ENCODE peak calls at places on chromosomes 2 and 18, in six cellular contexts. O, T, S, L, D and F are unnamed samples.

GRCh38 chr2:29309090-29310054 is 194.2 kb downstream of the CLIP4 start:
- DNase-seq in O (no peak), T (peak; percentile 50), S (no peak), L (peak; percentile 87), D (peak; percentile 80), F (peak; percentile 74)

GRCh38 chr2:134465228-134465627 is 211.4 kb downstream of the MGAT5 start:
- DNase-seq in O (no peak), T (no peak), S (no peak), L (no peak), D (no peak), F (no peak)

GRCh38 chr2:236166157-236166780 is 1.9 kb downstream of the GBX2 start:
- DNase-seq in O (no peak), T (no peak), S (no peak), L (peak; percentile 92), D (no peak), F (no peak)

GRCh38 chr18:53745986-53746385 is 478.5 kb downstream of the MBD2 start:
- DNase-seq in O (no peak), T (no peak), S (no peak), L (no peak), D (no peak), F (no peak)

GRCh38 chr2:30796723-30797122 is 10.5 kb downstream of the CAPN13 start:
- DNase-seq in O (peak; percentile 69), T (no peak), S (no peak), L (peak; percentile 6), D (no peak), F (peak; percentile 8)

GRCh38 chr2:149765636-149766035 is 178.1 kb upstream of the MMADHC start:
- DNase-seq in O (no peak), T (no peak), S (no peak), L (no peak), D (no peak), F (no peak)

GRCh38 chr2:127953849-127954248 is 68.1 kb upstream of the AMMECR1L start:
- DNase-seq in O (no peak), T (no peak), S (no peak), L (no peak), D (no peak), F (peak; percentile 36)

GRCh38 chr2:95109260-95109659 is 12.3 kb downstream of the MRPS5 start:
- DNase-seq in O (no peak), T (no peak), S (no peak), L (no peak), D (no peak), F (no peak)

GRCh38 chr2:226440119-226440917 is 359.3 kb downstream of the IRS1 start:
- DNase-seq in O (no peak), T (no peak), S (no peak), L (no peak), D (no peak), F (peak; percentile 82)

GRCh38 chr18:64981915-64982314 is 768.9 kb upstream of the CDH7 start:
- DNase-seq in O (no peak), T (no peak), S (no peak), L (no peak), D (no peak), F (no peak)

GRCh38 chr2:79585701-79586428 is 73.0 kb downstream of the CTNNA2 start:
- DNase-seq in O (no peak), T (peak; percentile 27), S (no peak), L (peak; percentile 79), D (peak; percentile 3), F (peak; percentile 16)

GRCh38 chr2:95399061-95399460 is 3.4 kb upstream of the FAHD2A start:
- DNase-seq in O (no peak), T (no peak), S (no peak), L (no peak), D (no peak), F (no peak)

GRCh38 chr2:70103531-70104061 is 16.3 kb downstream of the PCBP1 start:
- DNase-seq in O (no peak), T (no peak), S (no peak), L (no peak), D (no peak), F (no peak)

GRCh38 chr2:119170504-119170903 is 12.0 kb upstream of the C1QL2 start:
- DNase-seq in O (no peak), T (no peak), S (no peak), L (no peak), D (no peak), F (no peak)

GRCh38 chr2:119174993-119175347 is 16.4 kb upstream of the C1QL2 start:
- DNase-seq in O (no peak), T (no peak), S (no peak), L (no peak), D (no peak), F (no peak)

GRCh38 chr2:119173556-119174060 is 15.1 kb upstream of the C1QL2 start:
- DNase-seq in O (no peak), T (no peak), S (no peak), L (no peak), D (no peak), F (no peak)

GRCh38 chr2:119174216-119174992 is 15.9 kb upstream of the C1QL2 start:
- DNase-seq in O (peak; percentile 66), T (no peak), S (peak; percentile 37), L (peak; percentile 88), D (peak; percentile 41), F (peak; percentile 25)

DNA sequence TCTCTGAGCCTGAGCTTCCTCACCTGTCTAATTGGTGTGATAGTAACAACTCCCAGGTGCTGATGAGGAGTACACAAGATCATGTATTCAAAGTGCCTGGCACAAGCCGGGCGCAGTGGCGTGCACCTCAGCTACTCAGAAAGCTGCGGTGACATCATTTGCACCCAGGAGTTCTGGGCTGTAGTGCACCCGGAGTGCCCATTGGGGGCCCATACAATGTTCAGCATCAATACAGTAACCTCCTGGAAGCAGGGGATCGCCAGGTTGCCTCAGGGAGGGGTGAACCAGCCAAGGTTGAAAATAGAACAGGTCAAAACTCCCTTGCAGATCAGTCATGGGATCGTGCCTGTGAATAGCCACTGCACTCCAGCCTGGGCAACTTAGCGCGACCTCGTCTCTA is 11.2 kb upstream of the C1QL2 start:
- DNase-seq in O (no peak), T (no peak), S (no peak), L (no peak), D (no peak), F (no peak)
- TF ChIP-seq CTCF in O (no peak), T (no peak), S (no peak), L (no peak), D (no peak), F (no peak)

GRCh38 chr2:46460991-46461715 is 18.2 kb upstream of the TMEM247 start:
- DNase-seq in O (peak; percentile 81), T (peak; percentile 72), S (peak; percentile 81), L (peak; percentile 88), D (peak; percentile 66), F (peak; percentile 75)
- H3K4me3 ChIP-seq in O (no peak overlapping the region), T (no peak overlapping the region), S (no peak overlapping the region), L (no peak overlapping the region), D (no peak overlapping the region), F (no peak overlapping the region)

GRCh38 chr2:35410431-35411061 is 945.0 kb upstream of the CRIM1 start:
- DNase-seq in O (peak; percentile 61), T (peak; percentile 25), S (peak; percentile 47), L (no peak), D (peak; percentile 13), F (peak; percentile 18)

GRCh38 chr2:35409762-35410161 is 945.8 kb upstream of the CRIM1 start:
- DNase-seq in O (no peak), T (no peak), S (no peak), L (no peak), D (no peak), F (no peak)

DNA sequence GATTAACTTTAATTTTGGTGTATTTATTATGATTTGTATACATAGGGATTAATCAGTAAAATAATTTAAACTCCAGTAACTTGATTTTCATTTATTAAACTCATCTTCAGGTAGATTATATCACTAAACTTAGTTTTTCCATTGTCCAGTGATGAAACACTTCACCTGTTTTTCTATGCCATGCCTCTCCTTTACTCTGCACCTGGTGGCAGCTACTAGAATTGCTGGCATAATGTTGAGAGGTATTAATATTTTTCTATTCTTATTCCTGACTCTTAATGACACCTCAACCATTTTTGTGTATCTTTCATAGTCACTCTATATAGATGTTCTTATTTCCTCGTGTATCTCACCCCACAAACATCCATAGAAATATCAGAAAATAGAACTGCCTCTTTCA is 940.3 kb upstream of the CRIM1 start:
- DNase-seq in O (no peak), T (no peak), S (no peak), L (no peak), D (no peak), F (no peak)
- TF ChIP-seq CTCF in O (no peak), T (peak; percentile 21), S (no peak), L (no peak), D (no peak), F (peak; percentile 30)

DNA sequence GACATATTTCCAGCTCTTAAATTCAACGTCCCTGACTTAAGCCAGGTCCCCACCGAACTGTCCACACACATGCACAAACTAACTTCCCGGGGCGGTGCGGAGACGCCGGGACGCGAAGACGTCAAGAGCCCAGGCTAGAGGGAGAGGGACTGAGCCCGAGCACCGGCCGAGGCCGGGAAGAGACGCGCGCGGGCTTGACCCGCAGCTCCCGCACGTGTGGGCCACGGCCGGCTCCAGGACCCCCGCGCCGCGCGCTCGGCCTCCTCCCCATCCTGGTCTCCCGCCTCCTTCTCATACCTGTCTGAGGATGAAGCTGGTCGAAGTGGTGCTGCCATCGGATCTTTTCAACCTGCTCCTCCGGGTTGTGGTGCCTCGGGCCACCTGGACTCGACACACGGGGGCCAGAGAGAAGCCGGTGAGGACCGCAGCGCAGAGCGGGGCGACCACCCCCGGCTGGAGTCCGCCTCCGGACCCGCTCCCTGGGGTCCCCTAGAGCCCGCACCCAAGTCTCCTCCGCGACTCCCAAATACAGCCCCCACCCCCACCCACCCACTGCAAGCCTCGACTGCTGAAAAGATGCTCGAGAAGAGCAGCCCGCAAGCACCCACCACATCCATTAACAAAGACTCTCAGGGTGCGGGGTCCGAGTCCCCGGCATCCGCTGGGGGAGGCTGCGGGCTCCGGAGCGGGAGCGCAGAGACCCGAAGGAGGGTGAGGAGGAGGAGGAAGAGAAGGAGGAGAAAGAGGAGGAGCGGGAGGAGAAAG is 629 bp downstream of the CACNB4 start:
- DNase-seq in O (peak; percentile 58), T (no peak), S (peak; percentile 29), L (peak; percentile 42), D (peak; percentile 17), F (no peak)
- H3K4me3 ChIP-seq in O (peak overlapping the region; percentile 69), T (peak overlapping the region; percentile 44), S (peak overlapping the region; percentile 66), L (peak overlapping the region; percentile 64), D (peak overlapping the region; percentile 78), F (peak overlapping the region; percentile 64)

GRCh38 chr18:46856975-46857374 is 60.3 kb downstream of the PIAS2 start:
- DNase-seq in O (no peak), T (no peak), S (no peak), L (no peak), D (no peak), F (peak; percentile 5)
- TF ChIP-seq CTCF in O (no peak), T (no peak), S (peak; percentile 17), L (no peak), D (no peak), F (no peak)

DNA sequence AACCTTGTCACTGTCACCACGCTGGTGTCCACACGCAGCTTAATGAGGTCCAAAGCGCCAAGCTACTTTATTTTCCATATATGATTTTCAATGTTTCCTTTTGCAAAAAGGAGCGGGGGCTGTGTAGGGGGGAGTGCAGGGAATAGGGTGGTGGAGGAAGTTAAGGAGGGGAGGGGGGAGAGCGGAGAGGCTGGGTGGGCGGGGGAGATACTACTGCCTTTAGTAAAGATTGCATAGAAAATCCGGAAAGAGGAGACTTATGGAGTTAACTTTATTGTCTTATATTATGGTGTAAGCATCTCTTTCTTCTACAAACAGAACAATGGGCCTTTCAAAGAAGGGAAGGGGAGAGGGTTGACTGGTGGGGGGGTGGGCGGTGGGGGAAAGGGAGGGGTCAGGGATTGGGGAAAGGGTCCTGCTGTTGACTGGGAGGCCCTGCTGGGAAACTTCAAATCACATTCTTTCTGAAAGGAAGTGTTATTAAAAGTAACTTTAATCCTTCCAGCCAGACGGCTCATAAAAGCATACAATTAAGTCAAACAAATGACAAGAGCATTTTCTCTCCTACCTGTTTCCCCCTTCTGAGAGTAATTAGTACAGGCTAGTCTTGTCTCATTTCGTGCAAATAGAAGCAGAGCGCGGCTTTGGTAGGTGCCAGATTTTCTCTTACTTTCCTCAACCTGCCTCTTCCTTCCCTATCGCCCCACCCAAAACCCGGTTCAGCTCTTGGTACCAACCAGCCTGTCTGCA is 2112.8 kb upstream of the PIK3C3 start:
- DNase-seq in O (no peak), T (no peak), S (no peak), L (peak; percentile 26), D (no peak), F (no peak)
- H3K4me3 ChIP-seq in O (peak overlapping the region; percentile 42), T (peak overlapping the region; percentile 34), S (peak overlapping the region; percentile 31), L (peak overlapping the region; percentile 66), D (peak overlapping the region; percentile 32), F (no peak overlapping the region)